ENCODE peak calls at places on chromosomes 6 and 20, in eight cellular contexts. One of them, this sample, is unnamed.
A peak's percentile ranks its signal among the peaks of the same experiment; 100 is the strongest.

GRCh38 chr6:39050453-39051112 is 2.0 kb downstream of the GLP1R start:
- DNase-seq in upper lobe of right lung: no peak
- DNase-seq in tibial artery: no peak
- DNase-seq in AG10803: no peak
- DNase-seq in hepatocyte: no peak
- DNase-seq in endodermal cell: no peak
- DNase-seq in fibroblast of pulmonary artery: no peak
- DNase-seq in AG04450: no peak
- DNase-seq in this sample: no peak

GRCh38 chr6:138546733-138547185 is 47.5 kb upstream of the NHSL1 start:
- DNase-seq in hepatocyte: peak; percentile 6
- DNase-seq in tibial artery: no peak
- DNase-seq in fibroblast of pulmonary artery: peak; percentile 65
- DNase-seq in upper lobe of right lung: no peak
- DNase-seq in AG10803: no peak
- DNase-seq in AG04450: no peak
- DNase-seq in endodermal cell: peak; percentile 76
- DNase-seq in this sample: no peak

GRCh38 chr6:117253785-117254184 is 11.6 kb upstream of the VGLL2 start:
- DNase-seq in AG04450: no peak
- DNase-seq in endodermal cell: no peak
- DNase-seq in upper lobe of right lung: no peak
- DNase-seq in hepatocyte: no peak
- DNase-seq in AG10803: no peak
- DNase-seq in fibroblast of pulmonary artery: no peak
- DNase-seq in tibial artery: no peak
- DNase-seq in this sample: no peak

GRCh38 chr6:139020689-139021088 is 7.9 kb upstream of the ABRACL start:
- DNase-seq in endodermal cell: no peak
- DNase-seq in AG04450: no peak
- DNase-seq in fibroblast of pulmonary artery: no peak
- DNase-seq in hepatocyte: no peak
- DNase-seq in upper lobe of right lung: no peak
- DNase-seq in tibial artery: no peak
- DNase-seq in AG10803: no peak
- DNase-seq in this sample: no peak

GRCh38 chr6:80134065-80134464 is 27.6 kb downstream of the BCKDHB start:
- DNase-seq in AG04450: no peak
- DNase-seq in tibial artery: no peak
- DNase-seq in endodermal cell: no peak
- DNase-seq in AG10803: no peak
- DNase-seq in hepatocyte: no peak
- DNase-seq in fibroblast of pulmonary artery: no peak
- DNase-seq in upper lobe of right lung: no peak
- DNase-seq in this sample: no peak

GRCh38 chr20:63163596-63164560 is 52.1 kb downstream of the YTHDF1 start:
- DNase-seq in hepatocyte: no peak
- DNase-seq in fibroblast of pulmonary artery: no peak
- DNase-seq in AG10803: no peak
- DNase-seq in tibial artery: no peak
- DNase-seq in AG04450: no peak
- DNase-seq in endodermal cell: no peak
- DNase-seq in upper lobe of right lung: no peak
- DNase-seq in this sample: no peak

GRCh38 chr6:47665112-47665511 is 33.3 kb upstream of the ADGRF4 start:
- DNase-seq in hepatocyte: peak; percentile 34
- DNase-seq in tibial artery: no peak
- DNase-seq in endodermal cell: no peak
- DNase-seq in upper lobe of right lung: no peak
- DNase-seq in AG10803: no peak
- DNase-seq in AG04450: no peak
- DNase-seq in fibroblast of pulmonary artery: no peak
- DNase-seq in this sample: no peak

GRCh38 chr20:4830212-4830607 is 108.5 kb downstream of the PRND start:
- DNase-seq in upper lobe of right lung: no peak
- DNase-seq in endodermal cell: no peak
- DNase-seq in fibroblast of pulmonary artery: no peak
- DNase-seq in hepatocyte: no peak
- DNase-seq in AG04450: no peak
- DNase-seq in AG10803: no peak
- DNase-seq in tibial artery: no peak
- DNase-seq in this sample: no peak

DNA sequence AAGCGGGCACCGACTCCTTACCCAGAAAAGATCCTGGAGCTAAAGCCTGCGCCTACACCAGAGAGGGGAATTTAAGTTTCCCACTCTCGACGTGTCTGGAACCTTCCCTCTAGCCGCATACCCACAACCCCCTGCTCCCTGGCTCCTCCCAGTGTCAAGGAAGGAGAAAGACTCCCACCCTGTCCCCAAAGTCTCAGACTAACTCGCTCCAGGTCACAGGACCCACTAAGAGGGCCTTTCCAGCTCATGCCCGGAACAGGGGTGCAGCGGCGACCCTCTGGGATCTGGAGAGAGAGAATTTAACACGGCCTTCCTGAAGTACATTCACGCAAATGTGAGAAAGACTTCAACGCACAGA is 3.9 kb downstream of the LINC00237 start:
- DNase-seq in tibial artery: peak; percentile 42
- DNase-seq in upper lobe of right lung: no peak
- DNase-seq in endodermal cell: peak; percentile 85
- DNase-seq in AG04450: no peak
- DNase-seq in hepatocyte: no peak
- DNase-seq in fibroblast of pulmonary artery: no peak
- DNase-seq in AG10803: no peak
- DNase-seq in this sample: no peak
- H3K4me3 ChIP-seq in tibial artery: peak overlapping the region; percentile 40
- H3K4me3 ChIP-seq in upper lobe of right lung: peak overlapping the region; percentile 47
- H3K4me3 ChIP-seq in endodermal cell: peak overlapping the region; percentile 81
- H3K4me3 ChIP-seq in AG04450: no peak overlapping the region
- H3K4me3 ChIP-seq in hepatocyte: no peak overlapping the region
- H3K4me3 ChIP-seq in fibroblast of pulmonary artery: no peak overlapping the region
- H3K4me3 ChIP-seq in AG10803: no peak overlapping the region
- H3K4me3 ChIP-seq in this sample: no peak overlapping the region

GRCh38 chr6:96657344-96657743 is 94.4 kb downstream of the FHL5 start:
- DNase-seq in hepatocyte: no peak
- DNase-seq in AG04450: no peak
- DNase-seq in fibroblast of pulmonary artery: no peak
- DNase-seq in tibial artery: no peak
- DNase-seq in upper lobe of right lung: no peak
- DNase-seq in AG10803: no peak
- DNase-seq in endodermal cell: no peak
- DNase-seq in this sample: no peak
- TF ChIP-seq CTCF in hepatocyte: no peak
- TF ChIP-seq CTCF in AG04450: no peak
- TF ChIP-seq CTCF in fibroblast of pulmonary artery: no peak
- TF ChIP-seq CTCF in tibial artery: no peak
- TF ChIP-seq CTCF in upper lobe of right lung: no peak
- TF ChIP-seq CTCF in AG10803: no peak
- TF ChIP-seq CTCF in endodermal cell: no peak
- TF ChIP-seq CTCF in this sample: no peak

GRCh38 chr6:36229223-36229622 is 32.7 kb downstream of the BRPF3 start:
- DNase-seq in AG04450: no peak
- DNase-seq in hepatocyte: no peak
- DNase-seq in AG10803: no peak
- DNase-seq in upper lobe of right lung: no peak
- DNase-seq in tibial artery: no peak
- DNase-seq in fibroblast of pulmonary artery: no peak
- DNase-seq in endodermal cell: no peak
- DNase-seq in this sample: peak; percentile 15

GRCh38 chr6:36230376-36230775 is 33.8 kb downstream of the BRPF3 start:
- DNase-seq in AG04450: no peak
- DNase-seq in endodermal cell: peak; percentile 35
- DNase-seq in upper lobe of right lung: no peak
- DNase-seq in tibial artery: no peak
- DNase-seq in fibroblast of pulmonary artery: no peak
- DNase-seq in AG10803: no peak
- DNase-seq in hepatocyte: no peak
- DNase-seq in this sample: no peak

GRCh38 chr6:36235309-36235708 is 34.6 kb upstream of the PNPLA1 start:
- DNase-seq in AG10803: no peak
- DNase-seq in endodermal cell: peak; percentile 60
- DNase-seq in upper lobe of right lung: no peak
- DNase-seq in hepatocyte: no peak
- DNase-seq in fibroblast of pulmonary artery: no peak
- DNase-seq in AG04450: no peak
- DNase-seq in tibial artery: no peak
- DNase-seq in this sample: no peak

GRCh38 chr6:36235862-36236261 is 34.0 kb upstream of the PNPLA1 start:
- DNase-seq in AG10803: no peak
- DNase-seq in tibial artery: no peak
- DNase-seq in hepatocyte: no peak
- DNase-seq in endodermal cell: peak; percentile 36
- DNase-seq in upper lobe of right lung: no peak
- DNase-seq in fibroblast of pulmonary artery: no peak
- DNase-seq in AG04450: no peak
- DNase-seq in this sample: no peak

GRCh38 chr6:36232172-36232571 is 35.6 kb downstream of the BRPF3 start:
- DNase-seq in hepatocyte: no peak
- DNase-seq in AG10803: no peak
- DNase-seq in upper lobe of right lung: no peak
- DNase-seq in tibial artery: no peak
- DNase-seq in endodermal cell: no peak
- DNase-seq in fibroblast of pulmonary artery: no peak
- DNase-seq in AG04450: no peak
- DNase-seq in this sample: no peak
- H3K4me3 ChIP-seq in hepatocyte: no peak overlapping the region
- H3K4me3 ChIP-seq in AG10803: no peak overlapping the region
- H3K4me3 ChIP-seq in upper lobe of right lung: no peak overlapping the region
- H3K4me3 ChIP-seq in tibial artery: no peak overlapping the region
- H3K4me3 ChIP-seq in endodermal cell: no peak overlapping the region
- H3K4me3 ChIP-seq in fibroblast of pulmonary artery: no peak overlapping the region
- H3K4me3 ChIP-seq in AG04450: no peak overlapping the region
- H3K4me3 ChIP-seq in this sample: no peak overlapping the region

GRCh38 chr6:121319603-121320002 is 14.7 kb downstream of the TBC1D32 start:
- DNase-seq in fibroblast of pulmonary artery: no peak
- DNase-seq in hepatocyte: no peak
- DNase-seq in AG04450: no peak
- DNase-seq in AG10803: no peak
- DNase-seq in endodermal cell: no peak
- DNase-seq in upper lobe of right lung: no peak
- DNase-seq in tibial artery: no peak
- DNase-seq in this sample: no peak

GRCh38 chr6:121321282-121321681 is 13.0 kb downstream of the TBC1D32 start:
- DNase-seq in hepatocyte: no peak
- DNase-seq in AG10803: no peak
- DNase-seq in fibroblast of pulmonary artery: no peak
- DNase-seq in tibial artery: no peak
- DNase-seq in AG04450: no peak
- DNase-seq in endodermal cell: no peak
- DNase-seq in upper lobe of right lung: no peak
- DNase-seq in this sample: no peak

GRCh38 chr6:121314407-121315112 is 19.7 kb downstream of the TBC1D32 start:
- DNase-seq in AG10803: no peak
- DNase-seq in upper lobe of right lung: no peak
- DNase-seq in tibial artery: no peak
- DNase-seq in endodermal cell: no peak
- DNase-seq in hepatocyte: no peak
- DNase-seq in AG04450: no peak
- DNase-seq in fibroblast of pulmonary artery: no peak
- DNase-seq in this sample: no peak

DNA sequence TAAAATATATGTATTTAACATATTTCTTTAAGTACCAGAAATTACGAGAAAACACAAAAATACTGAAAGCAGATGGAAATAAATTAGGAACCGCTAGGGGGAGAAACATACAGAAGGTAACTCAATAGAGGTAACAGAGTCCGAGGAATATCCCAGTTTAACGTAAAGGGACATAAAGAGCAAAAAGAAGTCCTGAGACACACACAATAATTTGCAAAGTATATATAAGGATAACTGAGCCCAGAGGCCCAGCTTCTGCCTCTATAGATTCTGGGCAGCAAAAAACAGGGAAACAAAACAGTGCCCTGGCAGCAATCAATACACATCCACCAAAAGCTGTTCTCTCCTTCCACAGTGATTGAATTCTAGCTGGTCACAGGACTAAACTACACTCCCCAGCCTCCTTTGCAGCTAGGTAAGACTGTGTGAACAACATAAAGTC is 15.1 kb downstream of the TBC1D32 start:
- DNase-seq in AG04450: no peak
- DNase-seq in endodermal cell: peak; percentile 55
- DNase-seq in upper lobe of right lung: no peak
- DNase-seq in hepatocyte: peak; percentile 64
- DNase-seq in AG10803: peak; percentile 24
- DNase-seq in fibroblast of pulmonary artery: peak; percentile 56
- DNase-seq in tibial artery: no peak
- DNase-seq in this sample: peak; percentile 56
- TF ChIP-seq CTCF in AG04450: peak; percentile 54
- TF ChIP-seq CTCF in endodermal cell: peak; percentile 84
- TF ChIP-seq CTCF in upper lobe of right lung: peak; percentile 45
- TF ChIP-seq CTCF in hepatocyte: peak; percentile 76
- TF ChIP-seq CTCF in AG10803: peak; percentile 62
- TF ChIP-seq CTCF in fibroblast of pulmonary artery: peak; percentile 63
- TF ChIP-seq CTCF in tibial artery: peak; percentile 40
- TF ChIP-seq CTCF in this sample: peak; percentile 70

GRCh38 chr6:155378284-155378683 is 64.0 kb upstream of the TFB1M start:
- DNase-seq in hepatocyte: no peak
- DNase-seq in fibroblast of pulmonary artery: no peak
- DNase-seq in upper lobe of right lung: no peak
- DNase-seq in tibial artery: no peak
- DNase-seq in endodermal cell: no peak
- DNase-seq in AG04450: no peak
- DNase-seq in AG10803: no peak
- DNase-seq in this sample: no peak

GRCh38 chr6:155384343-155384742 is 70.1 kb upstream of the TFB1M start:
- DNase-seq in AG04450: no peak
- DNase-seq in tibial artery: no peak
- DNase-seq in endodermal cell: no peak
- DNase-seq in AG10803: no peak
- DNase-seq in fibroblast of pulmonary artery: no peak
- DNase-seq in hepatocyte: no peak
- DNase-seq in upper lobe of right lung: no peak
- DNase-seq in this sample: no peak

GRCh38 chr6:155378724-155379123 is 64.4 kb upstream of the TFB1M start:
- DNase-seq in hepatocyte: no peak
- DNase-seq in AG10803: no peak
- DNase-seq in AG04450: no peak
- DNase-seq in tibial artery: no peak
- DNase-seq in upper lobe of right lung: no peak
- DNase-seq in endodermal cell: no peak
- DNase-seq in fibroblast of pulmonary artery: no peak
- DNase-seq in this sample: peak; percentile 24

GRCh38 chr6:155380666-155381332 is 66.5 kb upstream of the TFB1M start:
- DNase-seq in tibial artery: no peak
- DNase-seq in hepatocyte: no peak
- DNase-seq in endodermal cell: no peak
- DNase-seq in upper lobe of right lung: no peak
- DNase-seq in fibroblast of pulmonary artery: no peak
- DNase-seq in AG10803: no peak
- DNase-seq in AG04450: no peak
- DNase-seq in this sample: no peak

GRCh38 chr6:155381856-155382690 is 67.8 kb upstream of the TFB1M start:
- DNase-seq in AG04450: peak; percentile 88
- DNase-seq in hepatocyte: no peak
- DNase-seq in endodermal cell: no peak
- DNase-seq in fibroblast of pulmonary artery: peak; percentile 71
- DNase-seq in tibial artery: no peak
- DNase-seq in upper lobe of right lung: no peak
- DNase-seq in AG10803: peak; percentile 82
- DNase-seq in this sample: peak; percentile 50
- H3K4me3 ChIP-seq in AG04450: no peak overlapping the region
- H3K4me3 ChIP-seq in hepatocyte: no peak overlapping the region
- H3K4me3 ChIP-seq in endodermal cell: no peak overlapping the region
- H3K4me3 ChIP-seq in fibroblast of pulmonary artery: no peak overlapping the region
- H3K4me3 ChIP-seq in tibial artery: no peak overlapping the region
- H3K4me3 ChIP-seq in upper lobe of right lung: no peak overlapping the region
- H3K4me3 ChIP-seq in AG10803: no peak overlapping the region
- H3K4me3 ChIP-seq in this sample: no peak overlapping the region